ENCODE peak calls at places on chromosomes 2 and 18, in nine cellular contexts. One of them, this sample, is unnamed.

GRCh38 chr2:43161650-43162542 is 64.5 kb downstream of the ZFP36L2 start:
- DNase-seq in left lung: no peak
- DNase-seq in mammary epithelial cell: no peak
- DNase-seq in body of pancreas: no peak
- DNase-seq in HCT116: no peak
- DNase-seq in lower leg skin: no peak
- DNase-seq in AG09309: no peak
- DNase-seq in hepatocyte: peak; percentile 82
- DNase-seq in AG04450: no peak
- DNase-seq in this sample: no peak

GRCh38 chr2:33372940-33373553 is 103.4 kb upstream of the RASGRP3 start:
- DNase-seq in left lung: no peak
- DNase-seq in mammary epithelial cell: peak; percentile 43
- DNase-seq in body of pancreas: peak; percentile 28
- DNase-seq in HCT116: peak; percentile 47
- DNase-seq in lower leg skin: no peak
- DNase-seq in AG09309: no peak
- DNase-seq in hepatocyte: peak; percentile 58
- DNase-seq in AG04450: no peak
- DNase-seq in this sample: peak; percentile 49

GRCh38 chr18:58135806-58136331 is 91.8 kb downstream of the NEDD4L start:
- DNase-seq in left lung: no peak
- DNase-seq in mammary epithelial cell: peak; percentile 52
- DNase-seq in body of pancreas: peak; percentile 71
- DNase-seq in HCT116: peak; percentile 67
- DNase-seq in lower leg skin: no peak
- DNase-seq in AG09309: peak; percentile 24
- DNase-seq in hepatocyte: peak; percentile 68
- DNase-seq in AG04450: peak; percentile 45
- DNase-seq in this sample: peak; percentile 64

GRCh38 chr2:144524190-144524957 is 4.5 kb upstream of the ZEB2 start:
- DNase-seq in left lung: peak; percentile 91
- DNase-seq in mammary epithelial cell: no peak
- DNase-seq in body of pancreas: no peak
- DNase-seq in HCT116: no peak
- DNase-seq in lower leg skin: peak; percentile 93
- DNase-seq in AG09309: no peak
- DNase-seq in hepatocyte: peak; percentile 36
- DNase-seq in AG04450: no peak
- DNase-seq in this sample: no peak

GRCh38 chr2:28747714-28748113 is 3.9 kb upstream of the PPP1CB start:
- DNase-seq in left lung: no peak
- DNase-seq in mammary epithelial cell: no peak
- DNase-seq in body of pancreas: no peak
- DNase-seq in HCT116: no peak
- DNase-seq in lower leg skin: no peak
- DNase-seq in AG09309: no peak
- DNase-seq in hepatocyte: no peak
- DNase-seq in AG04450: no peak
- DNase-seq in this sample: no peak

GRCh38 chr2:225556461-225556860 is 157.0 kb downstream of the NYAP2 start:
- DNase-seq in left lung: no peak
- DNase-seq in mammary epithelial cell: no peak
- DNase-seq in body of pancreas: peak; percentile 14
- DNase-seq in HCT116: no peak
- DNase-seq in lower leg skin: no peak
- DNase-seq in AG09309: no peak
- DNase-seq in hepatocyte: no peak
- DNase-seq in AG04450: no peak
- DNase-seq in this sample: no peak

GRCh38 chr2:3461781-3462492 is 57.4 kb downstream of the ADI1 start:
- DNase-seq in left lung: no peak
- DNase-seq in mammary epithelial cell: peak; percentile 29
- DNase-seq in body of pancreas: no peak
- DNase-seq in HCT116: peak; percentile 28
- DNase-seq in lower leg skin: peak; percentile 77
- DNase-seq in AG09309: peak; percentile 25
- DNase-seq in hepatocyte: peak; percentile 71
- DNase-seq in AG04450: peak; percentile 20
- DNase-seq in this sample: peak; percentile 48

GRCh38 chr2:197179744-197180498 is 130.7 kb downstream of the ANKRD44 start:
- DNase-seq in left lung: no peak
- DNase-seq in mammary epithelial cell: no peak
- DNase-seq in body of pancreas: no peak
- DNase-seq in HCT116: no peak
- DNase-seq in lower leg skin: no peak
- DNase-seq in AG09309: no peak
- DNase-seq in hepatocyte: no peak
- DNase-seq in AG04450: peak; percentile 52
- DNase-seq in this sample: no peak

GRCh38 chr2:175576875-175577274 is 395.4 kb upstream of the ATP5MC3 start:
- DNase-seq in left lung: no peak
- DNase-seq in mammary epithelial cell: no peak
- DNase-seq in body of pancreas: no peak
- DNase-seq in HCT116: no peak
- DNase-seq in lower leg skin: no peak
- DNase-seq in AG09309: no peak
- DNase-seq in hepatocyte: no peak
- DNase-seq in AG04450: no peak
- DNase-seq in this sample: no peak

GRCh38 chr2:137689549-137689948 is 274.7 kb upstream of the HNMT start:
- DNase-seq in left lung: no peak
- DNase-seq in mammary epithelial cell: no peak
- DNase-seq in body of pancreas: no peak
- DNase-seq in HCT116: no peak
- DNase-seq in lower leg skin: no peak
- DNase-seq in AG09309: no peak
- DNase-seq in hepatocyte: no peak
- DNase-seq in AG04450: no peak
- DNase-seq in this sample: no peak

GRCh38 chr2:164495491-164496223 is 125.6 kb downstream of the GRB14 start:
- DNase-seq in left lung: no peak
- DNase-seq in mammary epithelial cell: peak; percentile 50
- DNase-seq in body of pancreas: no peak
- DNase-seq in HCT116: peak; percentile 23
- DNase-seq in lower leg skin: no peak
- DNase-seq in AG09309: peak; percentile 16
- DNase-seq in hepatocyte: peak; percentile 42
- DNase-seq in AG04450: no peak
- DNase-seq in this sample: no peak

GRCh38 chr18:56166914-56167313 is 471.5 kb downstream of the TXNL1 start:
- DNase-seq in left lung: no peak
- DNase-seq in mammary epithelial cell: no peak
- DNase-seq in body of pancreas: no peak
- DNase-seq in HCT116: no peak
- DNase-seq in lower leg skin: no peak
- DNase-seq in AG09309: no peak
- DNase-seq in hepatocyte: no peak
- DNase-seq in AG04450: no peak
- DNase-seq in this sample: no peak

GRCh38 chr2:231270221-231271114 is 72.0 kb downstream of the ARMC9 start:
- DNase-seq in left lung: no peak
- DNase-seq in mammary epithelial cell: no peak
- DNase-seq in body of pancreas: no peak
- DNase-seq in HCT116: no peak
- DNase-seq in lower leg skin: no peak
- DNase-seq in AG09309: no peak
- DNase-seq in hepatocyte: peak; percentile 35
- DNase-seq in AG04450: no peak
- DNase-seq in this sample: no peak

GRCh38 chr2:601806-602455 is 75.3 kb downstream of the TMEM18 start:
- DNase-seq in left lung: no peak
- DNase-seq in mammary epithelial cell: no peak
- DNase-seq in body of pancreas: no peak
- DNase-seq in HCT116: no peak
- DNase-seq in lower leg skin: peak; percentile 68
- DNase-seq in AG09309: no peak
- DNase-seq in hepatocyte: no peak
- DNase-seq in AG04450: no peak
- DNase-seq in this sample: no peak

GRCh38 chr2:73652348-73652747 is 10.1 kb upstream of the NAT8 start:
- DNase-seq in left lung: no peak
- DNase-seq in mammary epithelial cell: no peak
- DNase-seq in body of pancreas: no peak
- DNase-seq in HCT116: no peak
- DNase-seq in lower leg skin: no peak
- DNase-seq in AG09309: no peak
- DNase-seq in hepatocyte: no peak
- DNase-seq in AG04450: no peak
- DNase-seq in this sample: no peak

GRCh38 chr18:35948080-35948479 is 24.4 kb upstream of the RMP24 start:
- DNase-seq in left lung: no peak
- DNase-seq in mammary epithelial cell: no peak
- DNase-seq in body of pancreas: no peak
- DNase-seq in HCT116: no peak
- DNase-seq in lower leg skin: no peak
- DNase-seq in AG09309: no peak
- DNase-seq in hepatocyte: no peak
- DNase-seq in AG04450: no peak
- DNase-seq in this sample: no peak

GRCh38 chr18:35949903-35950627 is 22.4 kb upstream of the RMP24 start:
- DNase-seq in left lung: peak; percentile 85
- DNase-seq in mammary epithelial cell: peak; percentile 61
- DNase-seq in body of pancreas: peak; percentile 44
- DNase-seq in HCT116: no peak
- DNase-seq in lower leg skin: no peak
- DNase-seq in AG09309: no peak
- DNase-seq in hepatocyte: peak; percentile 82
- DNase-seq in AG04450: peak; percentile 33
- DNase-seq in this sample: no peak

GRCh38 chr18:35949090-35949489 is 23.4 kb upstream of the RMP24 start:
- DNase-seq in left lung: no peak
- DNase-seq in mammary epithelial cell: no peak
- DNase-seq in body of pancreas: no peak
- DNase-seq in HCT116: no peak
- DNase-seq in lower leg skin: no peak
- DNase-seq in AG09309: no peak
- DNase-seq in hepatocyte: no peak
- DNase-seq in AG04450: no peak
- DNase-seq in this sample: no peak

GRCh38 chr18:35953688-35954087 is 18.8 kb upstream of the RMP24 start:
- DNase-seq in left lung: no peak
- DNase-seq in mammary epithelial cell: no peak
- DNase-seq in body of pancreas: no peak
- DNase-seq in HCT116: no peak
- DNase-seq in lower leg skin: no peak
- DNase-seq in AG09309: no peak
- DNase-seq in hepatocyte: no peak
- DNase-seq in AG04450: no peak
- DNase-seq in this sample: no peak

DNA sequence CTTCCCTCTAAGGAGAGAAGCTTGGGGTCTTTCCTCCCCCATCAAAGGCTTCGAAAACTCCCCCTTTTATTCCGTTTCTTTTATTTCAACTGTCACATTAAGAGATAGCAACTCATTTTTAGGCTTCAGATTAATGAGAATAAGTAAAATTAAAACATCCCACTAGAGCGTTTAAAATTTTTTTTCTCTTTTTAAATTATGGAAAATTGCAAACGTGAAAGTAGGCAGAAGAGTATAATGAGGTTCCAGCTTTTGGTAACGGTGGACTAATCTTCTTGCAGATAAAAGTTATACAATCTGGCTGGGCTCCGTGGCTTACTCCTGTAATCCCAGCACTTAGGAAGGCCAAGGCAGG is 21.9 kb upstream of the RMP24 start:
- DNase-seq in left lung: no peak
- DNase-seq in mammary epithelial cell: no peak
- DNase-seq in body of pancreas: no peak
- DNase-seq in HCT116: no peak
- DNase-seq in lower leg skin: no peak
- DNase-seq in AG09309: no peak
- DNase-seq in hepatocyte: no peak
- DNase-seq in AG04450: no peak
- DNase-seq in this sample: no peak
- TF ChIP-seq CTCF in left lung: no peak
- TF ChIP-seq CTCF in mammary epithelial cell: no peak
- TF ChIP-seq CTCF in body of pancreas: no peak
- TF ChIP-seq CTCF in HCT116: no peak
- TF ChIP-seq CTCF in lower leg skin: no peak
- TF ChIP-seq CTCF in AG09309: no peak
- TF ChIP-seq CTCF in hepatocyte: no peak
- TF ChIP-seq CTCF in AG04450: no peak
- TF ChIP-seq CTCF in this sample: no peak

GRCh38 chr18:23982154-23983071 is 32.1 kb upstream of the TTC39C start:
- DNase-seq in left lung: no peak
- DNase-seq in mammary epithelial cell: no peak
- DNase-seq in body of pancreas: peak; percentile 34
- DNase-seq in HCT116: no peak
- DNase-seq in lower leg skin: no peak
- DNase-seq in AG09309: peak; percentile 38
- DNase-seq in hepatocyte: peak; percentile 64
- DNase-seq in AG04450: peak; percentile 36
- DNase-seq in this sample: no peak
- H3K4me3 ChIP-seq in left lung: no peak overlapping the region
- H3K4me3 ChIP-seq in mammary epithelial cell: no peak overlapping the region
- H3K4me3 ChIP-seq in body of pancreas: no peak overlapping the region
- H3K4me3 ChIP-seq in HCT116: no peak overlapping the region
- H3K4me3 ChIP-seq in lower leg skin: no peak overlapping the region
- H3K4me3 ChIP-seq in AG09309: peak overlapping the region; percentile 4
- H3K4me3 ChIP-seq in hepatocyte: no peak overlapping the region
- H3K4me3 ChIP-seq in AG04450: peak overlapping the region; percentile 27
- H3K4me3 ChIP-seq in this sample: no peak overlapping the region

GRCh38 chr2:168116448-168116847 is 130.9 kb downstream of the STK39 start:
- DNase-seq in left lung: no peak
- DNase-seq in mammary epithelial cell: no peak
- DNase-seq in body of pancreas: no peak
- DNase-seq in HCT116: no peak
- DNase-seq in lower leg skin: no peak
- DNase-seq in AG09309: no peak
- DNase-seq in hepatocyte: no peak
- DNase-seq in AG04450: no peak
- DNase-seq in this sample: no peak
- TF ChIP-seq CTCF in left lung: no peak
- TF ChIP-seq CTCF in mammary epithelial cell: no peak
- TF ChIP-seq CTCF in body of pancreas: no peak
- TF ChIP-seq CTCF in HCT116: no peak
- TF ChIP-seq CTCF in lower leg skin: no peak
- TF ChIP-seq CTCF in AG09309: peak; percentile 10
- TF ChIP-seq CTCF in hepatocyte: peak; percentile 13
- TF ChIP-seq CTCF in AG04450: peak; percentile 31
- TF ChIP-seq CTCF in this sample: no peak

DNA sequence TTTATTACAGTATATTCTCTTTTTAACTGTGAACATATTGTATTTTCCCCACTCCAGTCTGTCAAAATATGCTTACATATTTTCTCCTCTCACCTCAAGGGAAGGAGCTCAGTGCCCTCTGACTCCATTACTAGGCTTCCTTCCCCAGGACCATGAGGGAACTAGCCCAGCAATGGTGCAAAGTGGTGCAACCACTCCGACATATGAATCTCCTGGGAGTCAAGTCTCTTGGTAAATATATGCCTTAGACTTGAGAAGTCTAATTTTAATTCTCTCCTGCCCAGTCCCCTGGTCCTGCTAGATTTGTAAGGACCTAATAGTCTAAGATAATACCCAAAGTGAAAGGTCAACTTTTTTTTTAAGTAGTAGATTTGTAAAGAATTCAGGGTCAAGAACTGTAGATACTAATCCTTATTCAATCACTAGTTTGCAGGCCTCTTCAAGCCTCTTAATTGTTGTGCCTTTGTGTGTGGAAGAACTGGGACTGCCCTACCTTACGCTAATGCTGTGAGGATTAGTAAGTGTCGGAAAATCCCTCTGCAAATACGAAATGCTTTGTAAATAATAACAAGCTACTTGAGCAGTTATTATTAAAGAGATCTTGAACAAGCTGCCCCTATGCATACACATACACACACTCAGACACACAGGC is 251.3 kb upstream of the PARD3B start:
- DNase-seq in left lung: no peak
- DNase-seq in mammary epithelial cell: no peak
- DNase-seq in body of pancreas: no peak
- DNase-seq in HCT116: no peak
- DNase-seq in lower leg skin: no peak
- DNase-seq in AG09309: no peak
- DNase-seq in hepatocyte: no peak
- DNase-seq in AG04450: no peak
- DNase-seq in this sample: no peak
- H3K4me3 ChIP-seq in left lung: no peak overlapping the region
- H3K4me3 ChIP-seq in mammary epithelial cell: no peak overlapping the region
- H3K4me3 ChIP-seq in body of pancreas: no peak overlapping the region
- H3K4me3 ChIP-seq in HCT116: no peak overlapping the region
- H3K4me3 ChIP-seq in lower leg skin: no peak overlapping the region
- H3K4me3 ChIP-seq in AG09309: no peak overlapping the region
- H3K4me3 ChIP-seq in hepatocyte: no peak overlapping the region
- H3K4me3 ChIP-seq in AG04450: no peak overlapping the region
- H3K4me3 ChIP-seq in this sample: no peak overlapping the region